ENCODE peak calls at places on chromosomes 13 and 19, in ten cellular contexts. W is esophagus squamous epithelium, L is GM12865, M is fibroblast of mammary gland, N is choroid plexus epithelial cell, Q is GM23338, S is progenitor cell of endocrine pancreas, P is Calu3, H is HepG2, Y is PC-3. B is an unnamed sample.
A peak's percentile ranks its signal among the peaks of the same experiment; 100 is the strongest.

GRCh38 chr13:32881792-32882175 is 134.4 kb upstream of the KL start:
- DNase-seq in N (no peak), S (no peak), P (no peak), Q (no peak), L (no peak), H (no peak), Y (peak; percentile 54), M (no peak), W (no peak), B (peak; percentile 92)

GRCh38 chr13:72390909-72391308 is 336.5 kb downstream of the MZT1 start:
- DNase-seq in W (no peak), H (peak; percentile 10), Q (no peak), P (no peak), S (no peak), N (no peak), M (peak; percentile 14), Y (peak; percentile 90), L (no peak), B (peak; percentile 95)

GRCh38 chr19:6272411-6272791 is 7.4 kb downstream of the MLLT1 start:
- DNase-seq in M (peak; percentile 17), W (no peak), H (no peak), L (no peak), Y (no peak), S (no peak), P (no peak), N (no peak), Q (no peak), B (no peak)

GRCh38 chr19:7743425-7743841 is 3.9 kb downstream of the CD209 start:
- DNase-seq in W (no peak), P (no peak), S (no peak), L (peak; percentile 88), M (no peak), Y (no peak), Q (no peak), N (no peak), H (no peak), B (no peak)

GRCh38 chr13:19061278-19061677 is 120.3 kb downstream of the TUBA3C start:
- DNase-seq in M (no peak), Y (no peak), W (no peak), H (no peak), S (no peak), P (no peak), Q (no peak), L (no peak), N (no peak), B (no peak)

GRCh38 chr13:44796597-44797517 is 192.4 kb downstream of the NUFIP1 start:
- DNase-seq in N (no peak), W (no peak), Q (no peak), P (no peak), L (no peak), H (no peak), Y (no peak), M (no peak), S (no peak), B (no peak)

GRCh38 chr13:44199627-44200207 is 173.9 kb upstream of the SERP2 start:
- DNase-seq in Y (peak; percentile 29), S (no peak), N (no peak), M (no peak), L (no peak), H (no peak), Q (no peak), P (no peak), W (no peak), B (peak; percentile 78)

GRCh38 chr19:50980203-50980602 is 3.5 kb downstream of the KLK7 start:
- DNase-seq in S (no peak), L (no peak), W (no peak), P (no peak), M (no peak), N (no peak), Q (peak; percentile 26), Y (no peak), H (no peak), B (no peak)

GRCh38 chr19:23957660-23958281 is 43.1 kb downstream of the ZNF726 start:
- DNase-seq in Y (peak; percentile 94), M (peak; percentile 92), P (no peak), Q (no peak), W (no peak), L (no peak), H (no peak), S (no peak), N (peak; percentile 46), B (peak; percentile 70)

GRCh38 chr19:47445937-47446402 is 25.7 kb downstream of the SLC8A2 start:
- DNase-seq in M (no peak), S (no peak), W (no peak), H (no peak), Q (peak; percentile 67), Y (peak; percentile 25), L (peak; percentile 24), P (peak; percentile 65), N (no peak), B (no peak)

GRCh38 chr13:32117696-32118095 is 86.1 kb downstream of the FRY start:
- DNase-seq in Q (no peak), M (no peak), Y (no peak), L (no peak), P (no peak), N (peak; percentile 23), S (no peak), W (no peak), H (no peak), B (no peak)

GRCh38 chr19:682678-683320 is 6.6 kb downstream of the FSTL3 start:
- DNase-seq in S (no peak), Q (no peak), H (no peak), W (no peak), N (no peak), M (no peak), P (no peak), L (no peak), Y (no peak), B (no peak)
- TF ChIP-seq CTCF in S (no peak), Q (no peak), H (no peak), W (no peak), N (no peak), M (no peak), P (no peak), L (no peak), Y (no peak), B (no peak)

DNA sequence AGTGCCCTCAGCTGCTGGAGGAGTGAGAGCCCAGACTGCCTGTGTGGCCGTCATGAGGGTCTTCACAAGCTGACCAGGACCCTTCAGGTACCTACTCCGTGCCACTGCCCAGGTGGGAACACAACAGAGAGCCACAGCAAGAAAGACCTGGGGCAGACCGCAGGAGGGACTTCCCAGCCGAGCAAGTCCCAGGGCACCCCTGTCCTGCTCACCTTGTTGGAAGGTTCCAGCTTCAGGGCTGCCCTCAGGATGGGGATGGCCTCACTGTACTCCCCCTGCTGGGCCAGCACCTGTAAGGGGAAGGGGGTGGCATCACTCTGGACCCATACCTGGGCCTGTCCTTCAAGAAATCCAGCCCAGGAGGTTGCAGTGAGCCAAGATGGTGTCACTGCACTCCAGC is 10.3 kb downstream of the FKBP8 start:
- DNase-seq in M (no peak), S (no peak), H (no peak), N (no peak), Q (no peak), W (no peak), P (no peak), Y (no peak), L (no peak), B (no peak)
- TF ChIP-seq CTCF in M (no peak), S (no peak), H (peak; percentile 9), N (no peak), Q (no peak), W (no peak), P (no peak), Y (no peak), L (no peak), B (no peak)

GRCh38 chr19:4454621-4454951 is 3.0 kb downstream of the UBXN6 start:
- DNase-seq in N (no peak), Q (no peak), P (no peak), S (no peak), Y (no peak), H (no peak), L (no peak), M (no peak), W (no peak), B (no peak)

GRCh38 chr19:4456843-4457653 is 546 bp downstream of the UBXN6 start:
- DNase-seq in L (peak; percentile 65), Q (peak; percentile 85), S (peak; percentile 52), M (peak; percentile 53), N (peak; percentile 78), P (peak; percentile 20), H (no peak), Y (no peak), W (no peak), B (peak; percentile 43)

GRCh38 chr19:4454952-4455738 is 2.4 kb downstream of the UBXN6 start:
- DNase-seq in M (peak; percentile 95), Y (no peak), S (no peak), W (no peak), P (no peak), L (no peak), H (no peak), Q (no peak), N (peak; percentile 70), B (peak; percentile 40)

GRCh38 chr19:4456566-4456842 is 1.1 kb downstream of the UBXN6 start:
- DNase-seq in H (no peak), W (no peak), N (peak; percentile 71), Y (peak; percentile 34), M (peak; percentile 71), L (no peak), S (no peak), Q (no peak), P (no peak), B (peak; percentile 42)

DNA sequence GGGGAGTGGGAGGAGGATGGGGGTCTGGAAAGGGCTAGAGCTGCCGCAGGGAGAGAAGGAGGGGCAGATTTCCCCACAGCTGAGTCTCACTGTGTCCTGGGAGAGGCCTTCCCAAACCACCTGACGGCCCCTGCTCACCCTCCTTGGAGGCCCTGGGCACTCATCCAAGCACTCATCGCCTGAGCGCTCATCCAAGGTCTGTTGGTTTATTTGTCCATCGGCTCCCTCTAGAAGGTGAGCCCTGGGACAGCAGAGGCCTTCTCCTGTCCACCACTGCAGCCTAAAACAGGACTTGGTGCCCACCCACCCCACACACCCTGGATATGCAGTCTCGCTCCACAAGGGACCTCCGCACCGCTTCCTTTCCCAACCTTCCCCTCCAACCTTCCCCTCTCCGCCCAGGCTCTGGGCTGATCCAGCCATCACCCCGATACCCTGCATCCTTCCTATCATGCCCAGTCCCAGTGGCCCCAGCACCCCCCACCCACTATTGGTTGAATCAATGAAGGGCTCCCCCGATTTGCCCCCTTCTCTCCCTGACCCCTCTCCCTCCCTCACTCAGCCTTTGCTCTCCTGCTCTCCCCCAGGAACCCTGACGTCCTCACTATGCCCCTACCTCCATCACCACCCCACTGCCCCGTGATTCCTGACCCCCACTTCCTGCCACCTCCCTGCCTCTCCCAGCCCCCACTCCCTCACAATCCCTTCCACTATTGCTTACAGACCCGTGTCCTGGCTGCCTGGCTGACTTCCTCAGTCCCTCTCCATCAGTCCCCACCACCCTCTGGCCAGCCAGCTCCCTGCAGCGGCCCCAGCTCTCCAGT is 1.6 kb downstream of the UBXN6 start:
- DNase-seq in L (no peak), M (peak; percentile 97), Q (no peak), S (no peak), H (peak; percentile 25), W (no peak), Y (peak; percentile 41), P (no peak), N (peak; percentile 86), B (peak; percentile 75)
- TF ChIP-seq CTCF in L (no peak), M (peak; percentile 21), Q (no peak), S (no peak), H (peak; percentile 20), W (no peak), Y (no peak), P (no peak), N (peak; percentile 22), B (no peak)

DNA sequence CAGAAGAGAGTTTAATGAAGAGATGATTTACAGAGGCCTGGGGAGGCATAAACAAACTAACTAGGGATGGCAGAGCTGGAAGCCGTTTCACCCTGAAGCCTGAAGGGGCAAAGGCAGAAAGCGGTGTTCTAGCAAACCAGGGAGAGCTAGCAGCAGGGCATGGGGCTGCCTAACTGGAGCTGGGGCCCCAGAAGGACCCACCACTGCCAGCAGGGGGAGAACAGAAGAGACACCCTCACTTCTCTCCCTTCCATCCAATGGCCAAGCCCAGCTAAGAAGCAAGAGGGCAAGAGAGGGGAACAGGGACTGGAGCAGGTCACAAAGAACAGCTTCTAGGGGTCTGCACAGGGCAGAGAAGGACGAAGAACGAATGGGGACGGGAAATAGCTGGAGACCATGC is 195.5 kb downstream of the KATNAL1 start:
- DNase-seq in M (no peak), P (peak; percentile 34), L (peak; percentile 39), S (no peak), Y (no peak), N (no peak), Q (peak; percentile 54), H (peak; percentile 20), W (no peak), B (peak; percentile 13)
- TF ChIP-seq CTCF in M (peak; percentile 28), P (no peak), L (peak; percentile 39), S (peak; percentile 31), Y (peak; percentile 35), N (peak; percentile 45), Q (peak; percentile 35), H (peak; percentile 22), W (peak; percentile 5), B (no peak)

B was measured in MCF 10A.